ENCODE peak calls at places on chromosomes 12 and 14, in five cellular contexts. Q, X, R, P and C are unnamed samples.
A peak's percentile ranks its signal among the peaks of the same experiment; 100 is the strongest.

GRCh38 chr12:109948382-109948781 is 47.8 kb downstream of the GIT2 start:
- DNase-seq in Q (no peak), X (no peak), R (no peak), P (no peak), C (no peak)

GRCh38 chr12:100995201-100995600 is 200.6 kb downstream of the ANO4 start:
- DNase-seq in Q (no peak), X (no peak), R (no peak), P (no peak), C (peak; percentile 26)

GRCh38 chr14:62162998-62163589 is 400.9 kb downstream of the SNAPC1 start:
- DNase-seq in Q (peak; percentile 16), X (no peak), R (no peak), P (peak; percentile 7), C (peak; percentile 74)

GRCh38 chr12:22410497-22410896 is 76.0 kb upstream of the ST8SIA1 start:
- DNase-seq in Q (no peak), X (no peak), R (no peak), P (no peak), C (no peak)

GRCh38 chr12:63844391-63845341 is at the start of gene SRGAP1:
- DNase-seq in Q (peak; percentile 58), X (peak; percentile 80), R (no peak), P (peak; percentile 29), C (peak; percentile 83)

GRCh38 chr14:61570188-61570960 is 124.9 kb upstream of the HIF1A start:
- DNase-seq in Q (no peak), X (peak; percentile 62), R (no peak), P (no peak), C (no peak)

GRCh38 chr14:104142136-104143041 is 4.0 kb downstream of the KIF26A start:
- DNase-seq in Q (peak; percentile 10), X (peak; percentile 52), R (peak; percentile 15), P (no peak), C (no peak)

GRCh38 chr12:90940872-90941499 is 14.0 kb downstream of the CCER1 start:
- DNase-seq in Q (no peak), X (no peak), R (no peak), P (peak; percentile 29), C (peak; percentile 81)

DNA sequence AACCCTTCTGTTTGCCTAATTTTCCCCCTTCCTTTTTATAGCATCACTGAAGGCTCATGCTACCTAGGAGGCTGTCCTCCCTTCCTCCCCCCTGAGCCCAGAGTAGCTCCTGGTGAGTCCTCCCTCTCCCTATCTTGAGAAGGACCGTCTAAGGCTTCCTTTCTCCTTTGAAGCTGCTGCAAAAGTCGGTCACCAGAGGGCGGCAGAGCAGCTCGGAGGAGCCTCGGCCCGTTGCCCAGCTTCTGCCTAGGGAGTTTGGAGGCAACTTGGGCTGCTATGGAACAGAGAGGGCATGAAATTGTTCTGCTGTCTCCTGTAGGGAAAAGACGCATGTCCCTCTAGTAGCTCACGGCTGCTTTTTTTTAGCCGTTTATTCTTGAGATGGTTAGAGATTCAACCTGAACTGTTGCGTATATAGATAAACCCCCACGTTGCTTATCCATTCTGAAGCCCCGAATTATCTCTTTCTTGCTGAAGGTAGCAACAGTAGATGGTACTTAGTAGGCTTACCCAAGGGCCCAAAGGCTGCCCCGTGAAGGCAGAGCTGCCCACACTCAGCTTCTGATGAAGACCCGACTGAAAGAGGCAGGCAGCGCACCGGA is 5.7 kb downstream of the WNT5B start:
- DNase-seq in Q (peak; percentile 88), X (peak; percentile 83), R (peak; percentile 46), P (no peak), C (peak; percentile 89)
- TF ChIP-seq CTCF in Q (peak; percentile 73), X (peak; percentile 58), R (peak; percentile 70), P (peak; percentile 93), C (peak; percentile 97)

DNA sequence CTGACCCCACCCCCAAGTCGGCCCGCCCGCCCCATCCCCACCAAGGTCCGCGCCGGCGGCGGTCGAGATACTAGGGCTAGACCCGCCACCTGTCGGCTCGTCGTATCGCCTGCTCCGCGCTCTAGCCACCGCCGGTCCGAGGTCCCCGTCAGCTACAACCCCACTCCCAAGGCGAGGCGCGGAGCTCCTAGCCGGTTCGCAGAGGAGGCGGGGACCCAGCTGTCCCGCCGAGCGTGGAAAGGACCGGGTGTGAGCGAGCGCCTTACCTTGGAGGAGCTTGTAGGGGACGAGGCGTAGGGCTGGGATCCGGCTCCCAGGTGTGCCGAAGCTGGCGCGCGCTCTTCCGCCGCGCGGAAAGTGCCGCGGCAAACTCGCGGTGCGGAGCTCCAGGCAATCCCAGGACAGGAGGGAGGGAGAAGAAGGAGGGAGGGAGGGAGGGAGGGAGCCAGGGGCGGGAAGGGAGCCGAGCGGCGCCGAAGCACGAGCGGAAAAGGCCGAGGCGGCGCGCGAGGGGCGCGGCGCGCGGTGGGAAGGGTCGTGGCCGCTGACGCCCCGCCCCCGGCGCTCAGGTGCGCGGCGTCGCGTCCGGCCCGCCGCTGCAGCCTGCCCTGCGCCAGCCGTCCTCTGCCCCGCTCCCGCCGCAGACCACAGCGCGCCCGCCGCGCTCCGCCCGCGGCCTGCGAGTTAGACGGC is at the start of gene PAWR:
- DNase-seq in Q (peak; percentile 84), X (peak; percentile 79), R (no peak), P (no peak), C (peak; percentile 88)
- TF ChIP-seq CTCF in Q (peak; percentile 20), X (peak; percentile 3), R (no peak), P (peak; percentile 16), C (peak; percentile 3)

DNA sequence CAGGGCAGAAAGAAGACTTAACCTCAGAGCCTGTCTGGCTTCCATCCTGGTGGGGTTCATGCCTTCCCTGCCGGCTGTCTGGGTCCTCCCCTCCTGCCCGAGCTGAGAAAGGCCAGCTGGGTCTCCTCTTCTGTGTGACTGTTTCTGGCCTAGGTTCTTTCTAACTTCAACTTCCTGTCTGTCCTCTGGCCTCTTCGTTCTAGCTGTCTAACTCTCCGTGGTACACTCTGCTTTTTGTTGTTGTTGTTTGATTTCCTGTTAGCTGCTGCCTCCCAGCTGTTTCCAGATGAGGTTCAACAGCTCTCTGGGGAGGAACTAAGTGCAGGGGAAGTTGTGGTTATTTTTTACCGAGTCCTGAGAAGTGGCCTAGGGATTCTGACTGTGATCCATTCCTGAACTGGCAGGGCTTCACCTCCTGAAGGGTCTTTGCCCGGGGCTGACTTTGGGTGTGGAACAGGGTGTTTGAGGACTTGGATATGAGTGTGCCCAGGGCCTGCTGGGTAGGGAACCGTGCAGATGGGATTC is 3.2 kb downstream of the MLXIP start:
- DNase-seq in Q (peak; percentile 38), X (no peak), R (peak; percentile 67), P (no peak), C (peak; percentile 65)
- TF ChIP-seq CTCF in Q (no peak), X (no peak), R (no peak), P (no peak), C (no peak)

DNA sequence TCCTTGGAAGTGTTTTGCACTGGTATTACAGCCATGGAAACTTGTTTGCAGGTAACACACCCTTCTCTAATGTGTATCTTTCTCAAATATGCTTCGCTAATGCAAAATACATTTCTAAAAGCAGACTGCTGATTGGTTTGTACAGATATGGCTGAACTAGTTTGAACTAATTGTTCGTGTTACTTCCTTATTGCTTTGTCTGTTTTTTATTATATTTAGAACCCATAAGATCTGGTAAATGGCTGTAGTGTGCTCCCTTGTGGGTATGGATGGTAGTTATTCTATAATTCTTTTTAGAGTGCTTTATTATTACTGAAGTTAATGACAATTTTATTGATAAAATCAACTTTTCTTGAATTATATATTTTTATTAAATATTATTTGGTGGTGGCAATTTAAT is 53.0 kb downstream of the ATF7IP start:
- DNase-seq in Q (no peak), X (no peak), R (no peak), P (no peak), C (peak; percentile 70)
- TF ChIP-seq CTCF in Q (peak; percentile 26), X (no peak), R (peak; percentile 81), P (peak; percentile 24), C (peak; percentile 58)

DNA sequence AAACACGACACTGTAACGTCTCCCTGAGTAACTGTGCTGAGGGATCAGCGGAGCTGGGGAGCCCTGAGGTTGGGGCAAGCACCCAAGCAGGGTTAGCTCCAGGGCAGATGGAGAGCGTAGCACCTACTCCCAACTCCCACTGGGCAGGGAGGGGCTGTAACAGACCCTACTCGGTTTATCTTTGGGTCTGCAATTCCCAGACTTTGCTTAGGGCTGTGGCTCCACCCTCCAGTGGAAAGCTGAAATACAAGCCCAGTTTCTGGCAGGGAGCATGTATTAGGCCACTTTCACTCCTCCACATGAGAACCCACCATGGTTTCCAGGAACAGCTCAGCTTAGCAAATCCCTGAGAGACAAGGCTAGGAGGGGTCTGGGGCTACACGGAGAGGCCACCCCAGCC is 17.3 kb upstream of the TC2N start:
- DNase-seq in Q (no peak), X (no peak), R (no peak), P (no peak), C (no peak)
- TF ChIP-seq CTCF in Q (no peak), X (no peak), R (no peak), P (no peak), C (no peak)

GRCh38 chr12:132439333-132439904 is 50.5 kb upstream of the FBRSL1 start:
- DNase-seq in Q (no peak), X (no peak), R (no peak), P (no peak), C (no peak)
- TF ChIP-seq CTCF in Q (no peak), X (no peak), R (no peak), P (no peak), C (no peak)

GRCh38 chr14:75520852-75521251 is 1.4 kb upstream of the BATF start:
- DNase-seq in Q (no peak), X (no peak), R (no peak), P (no peak), C (no peak)

GRCh38 chr14:75519394-75519793 is 2.9 kb upstream of the BATF start:
- DNase-seq in Q (no peak), X (no peak), R (no peak), P (no peak), C (no peak)

GRCh38 chr14:75519826-75520692 is 2.2 kb upstream of the BATF start:
- DNase-seq in Q (no peak), X (no peak), R (no peak), P (no peak), C (no peak)

GRCh38 chr14:75521415-75522199 is 662 bp upstream of the BATF start:
- DNase-seq in Q (no peak), X (no peak), R (no peak), P (no peak), C (no peak)

GRCh38 chr14:75518625-75519024 is 3.6 kb upstream of the BATF start:
- DNase-seq in Q (no peak), X (no peak), R (no peak), P (no peak), C (peak; percentile 23)
- TF ChIP-seq CTCF in Q (no peak), X (no peak), R (no peak), P (peak; percentile 8), C (peak; percentile 47)

GRCh38 chr12:54017845-54018607 is 9.2 kb downstream of the HOXC8 start:
- DNase-seq in Q (peak; percentile 70), X (peak; percentile 95), R (peak; percentile 84), P (peak; percentile 68), C (peak; percentile 99)

GRCh38 chr12:54016051-54016450 is 7.3 kb downstream of the HOXC8 start:
- DNase-seq in Q (no peak), X (no peak), R (no peak), P (no peak), C (no peak)

GRCh38 chr12:54018608-54018984 is 9.6 kb upstream of the HOXC6 start:
- DNase-seq in Q (no peak), X (peak; percentile 80), R (no peak), P (no peak), C (peak; percentile 80)

GRCh38 chr12:54016478-54016964 is 7.7 kb downstream of the HOXC8 start:
- DNase-seq in Q (no peak), X (peak; percentile 72), R (no peak), P (peak; percentile 73), C (peak; percentile 91)

GRCh38 chr12:54017027-54017788 is 8.4 kb downstream of the HOXC8 start:
- DNase-seq in Q (peak; percentile 39), X (no peak), R (no peak), P (no peak), C (peak; percentile 77)
- TF ChIP-seq CTCF in Q (no peak), X (no peak), R (no peak), P (no peak), C (no peak)

GRCh38 chr12:6275609-6276246 is 34.8 kb upstream of the PLEKHG6 start:
- DNase-seq in Q (no peak), X (no peak), R (no peak), P (no peak), C (no peak)
- TF ChIP-seq CTCF in Q (no peak), X (no peak), R (no peak), P (no peak), C (no peak)